ENCODE peak calls at places on chromosome 3, in eight cellular contexts. One of them, this sample, is unnamed.

GRCh38 chr3:25594007-25594502 is 70.7 kb downstream of the TOP2B start:
- DNase-seq in GM23338: peak
- DNase-seq in AG04450: peak
- DNase-seq in mucosa of descending colon: no peak
- DNase-seq in astrocyte of the spinal cord: peak
- DNase-seq in cardiac muscle cell: peak
- DNase-seq in stomach: no peak
- DNase-seq in GM06990: no peak
- DNase-seq in this sample: peak

GRCh38 chr3:117080899-117081298 is 371.3 kb downstream of the TUSC7 start:
- DNase-seq in GM23338: peak
- DNase-seq in AG04450: no peak
- DNase-seq in mucosa of descending colon: no peak
- DNase-seq in astrocyte of the spinal cord: no peak
- DNase-seq in cardiac muscle cell: no peak
- DNase-seq in stomach: no peak
- DNase-seq in GM06990: no peak
- DNase-seq in this sample: no peak

GRCh38 chr3:108300103-108300849 is 3.9 kb downstream of the HHLA2 start:
- DNase-seq in GM23338: no peak
- DNase-seq in AG04450: no peak
- DNase-seq in mucosa of descending colon: no peak
- DNase-seq in astrocyte of the spinal cord: no peak
- DNase-seq in cardiac muscle cell: no peak
- DNase-seq in stomach: no peak
- DNase-seq in GM06990: no peak
- DNase-seq in this sample: no peak

GRCh38 chr3:149815728-149816127 is 2.7 kb downstream of the RNF13 start:
- DNase-seq in GM23338: no peak
- DNase-seq in AG04450: no peak
- DNase-seq in mucosa of descending colon: no peak
- DNase-seq in astrocyte of the spinal cord: no peak
- DNase-seq in cardiac muscle cell: no peak
- DNase-seq in stomach: no peak
- DNase-seq in GM06990: no peak
- DNase-seq in this sample: no peak

GRCh38 chr3:109275702-109276293 is 40.5 kb downstream of the DPPA2 start:
- DNase-seq in GM23338: peak
- DNase-seq in AG04450: peak
- DNase-seq in mucosa of descending colon: no peak
- DNase-seq in astrocyte of the spinal cord: peak
- DNase-seq in cardiac muscle cell: peak
- DNase-seq in stomach: peak
- DNase-seq in GM06990: no peak
- DNase-seq in this sample: peak

GRCh38 chr3:42024578-42025387 is 62.9 kb upstream of the ULK4 start:
- DNase-seq in GM23338: peak
- DNase-seq in AG04450: no peak
- DNase-seq in mucosa of descending colon: no peak
- DNase-seq in astrocyte of the spinal cord: peak
- DNase-seq in cardiac muscle cell: no peak
- DNase-seq in stomach: no peak
- DNase-seq in GM06990: no peak
- DNase-seq in this sample: peak

GRCh38 chr3:192317564-192317963 is 409.8 kb downstream of the FGF12 start:
- DNase-seq in GM23338: no peak
- DNase-seq in AG04450: no peak
- DNase-seq in mucosa of descending colon: no peak
- DNase-seq in astrocyte of the spinal cord: no peak
- DNase-seq in cardiac muscle cell: no peak
- DNase-seq in stomach: no peak
- DNase-seq in GM06990: no peak
- DNase-seq in this sample: no peak

GRCh38 chr3:151146731-151147091 is 56.3 kb downstream of the GPR171 start:
- DNase-seq in GM23338: no peak
- DNase-seq in AG04450: no peak
- DNase-seq in mucosa of descending colon: no peak
- DNase-seq in astrocyte of the spinal cord: no peak
- DNase-seq in cardiac muscle cell: no peak
- DNase-seq in stomach: no peak
- DNase-seq in GM06990: no peak
- DNase-seq in this sample: no peak

GRCh38 chr3:194945508-194945907 is 259.8 kb downstream of the FAM43A start:
- DNase-seq in GM23338: no peak
- DNase-seq in AG04450: no peak
- DNase-seq in mucosa of descending colon: no peak
- DNase-seq in astrocyte of the spinal cord: no peak
- DNase-seq in cardiac muscle cell: no peak
- DNase-seq in stomach: no peak
- DNase-seq in GM06990: no peak
- DNase-seq in this sample: no peak

GRCh38 chr3:57152150-57152549 is 13.0 kb downstream of the IL17RD start:
- DNase-seq in GM23338: no peak
- DNase-seq in AG04450: no peak
- DNase-seq in mucosa of descending colon: no peak
- DNase-seq in astrocyte of the spinal cord: peak
- DNase-seq in cardiac muscle cell: no peak
- DNase-seq in stomach: no peak
- DNase-seq in GM06990: no peak
- DNase-seq in this sample: no peak

GRCh38 chr3:111236833-111237713 is 165.5 kb downstream of the NECTIN3 start:
- DNase-seq in GM23338: no peak
- DNase-seq in AG04450: no peak
- DNase-seq in mucosa of descending colon: no peak
- DNase-seq in astrocyte of the spinal cord: peak
- DNase-seq in cardiac muscle cell: no peak
- DNase-seq in stomach: no peak
- DNase-seq in GM06990: no peak
- DNase-seq in this sample: peak

GRCh38 chr3:188789201-188789600 is 382.6 kb upstream of the TPRG1 start:
- DNase-seq in GM23338: no peak
- DNase-seq in AG04450: no peak
- DNase-seq in mucosa of descending colon: no peak
- DNase-seq in astrocyte of the spinal cord: no peak
- DNase-seq in cardiac muscle cell: no peak
- DNase-seq in stomach: no peak
- DNase-seq in GM06990: no peak
- DNase-seq in this sample: peak

GRCh38 chr3:142053835-142054234 is 95.5 kb downstream of the TFDP2 start:
- DNase-seq in GM23338: no peak
- DNase-seq in AG04450: no peak
- DNase-seq in mucosa of descending colon: no peak
- DNase-seq in astrocyte of the spinal cord: no peak
- DNase-seq in cardiac muscle cell: no peak
- DNase-seq in stomach: no peak
- DNase-seq in GM06990: no peak
- DNase-seq in this sample: no peak

GRCh38 chr3:188926141-188926540 is 245.6 kb upstream of the TPRG1 start:
- DNase-seq in GM23338: no peak
- DNase-seq in AG04450: no peak
- DNase-seq in mucosa of descending colon: no peak
- DNase-seq in astrocyte of the spinal cord: peak
- DNase-seq in cardiac muscle cell: no peak
- DNase-seq in stomach: no peak
- DNase-seq in GM06990: no peak
- DNase-seq in this sample: no peak

GRCh38 chr3:192573240-192573639 is 154.1 kb downstream of the FGF12 start:
- DNase-seq in GM23338: no peak
- DNase-seq in AG04450: no peak
- DNase-seq in mucosa of descending colon: no peak
- DNase-seq in astrocyte of the spinal cord: no peak
- DNase-seq in cardiac muscle cell: no peak
- DNase-seq in stomach: no peak
- DNase-seq in GM06990: no peak
- DNase-seq in this sample: no peak

GRCh38 chr3:123336001-123336400 is 112.9 kb downstream of the ADCY5 start:
- DNase-seq in GM23338: no peak
- DNase-seq in AG04450: no peak
- DNase-seq in mucosa of descending colon: peak
- DNase-seq in astrocyte of the spinal cord: no peak
- DNase-seq in cardiac muscle cell: no peak
- DNase-seq in stomach: no peak
- DNase-seq in GM06990: no peak
- DNase-seq in this sample: no peak

GRCh38 chr3:101803939-101804338 is 24.9 kb downstream of the NXPE3 start:
- DNase-seq in GM23338: no peak
- DNase-seq in AG04450: no peak
- DNase-seq in mucosa of descending colon: no peak
- DNase-seq in astrocyte of the spinal cord: no peak
- DNase-seq in cardiac muscle cell: no peak
- DNase-seq in stomach: no peak
- DNase-seq in GM06990: no peak
- DNase-seq in this sample: no peak

GRCh38 chr3:195893516-195893915 is 14.8 kb downstream of the TNK2 start:
- DNase-seq in GM23338: no peak
- DNase-seq in AG04450: no peak
- DNase-seq in mucosa of descending colon: peak
- DNase-seq in astrocyte of the spinal cord: no peak
- DNase-seq in cardiac muscle cell: no peak
- DNase-seq in stomach: no peak
- DNase-seq in GM06990: no peak
- DNase-seq in this sample: no peak

GRCh38 chr3:120506828-120507774 is 56.3 kb upstream of the FSTL1 start:
- DNase-seq in GM23338: peak
- DNase-seq in AG04450: no peak
- DNase-seq in mucosa of descending colon: peak
- DNase-seq in astrocyte of the spinal cord: peak
- DNase-seq in cardiac muscle cell: peak
- DNase-seq in stomach: no peak
- DNase-seq in GM06990: no peak
- DNase-seq in this sample: peak

GRCh38 chr3:31882431-31882830 is 98.6 kb downstream of the OSBPL10 start:
- DNase-seq in GM23338: no peak
- DNase-seq in AG04450: no peak
- DNase-seq in mucosa of descending colon: no peak
- DNase-seq in astrocyte of the spinal cord: no peak
- DNase-seq in cardiac muscle cell: no peak
- DNase-seq in stomach: no peak
- DNase-seq in GM06990: no peak
- DNase-seq in this sample: no peak

GRCh38 chr3:138547342-138547975 is 46.6 kb downstream of the CEP70 start:
- DNase-seq in GM23338: no peak
- DNase-seq in AG04450: no peak
- DNase-seq in mucosa of descending colon: no peak
- DNase-seq in astrocyte of the spinal cord: no peak
- DNase-seq in cardiac muscle cell: no peak
- DNase-seq in stomach: no peak
- DNase-seq in GM06990: no peak
- DNase-seq in this sample: no peak

DNA sequence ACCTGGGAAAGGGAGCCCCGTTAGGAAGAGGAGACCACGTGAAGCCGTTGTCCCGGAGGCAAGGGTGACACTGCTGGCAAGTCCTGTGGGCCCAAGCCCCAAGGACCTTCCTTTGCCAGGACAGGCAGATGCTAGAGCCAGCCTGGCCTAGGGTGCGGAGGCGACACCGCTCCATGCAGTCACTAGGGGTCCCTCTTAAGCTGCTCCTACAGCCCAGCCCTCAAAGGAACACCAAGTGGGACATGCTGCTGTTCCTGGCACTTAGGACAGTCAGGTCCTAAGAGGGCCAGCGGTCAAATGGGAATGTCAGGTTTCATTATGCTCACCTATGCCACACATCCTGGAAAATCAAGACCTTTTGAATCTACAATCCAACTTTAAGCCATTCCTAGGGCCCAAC is 59.7 kb downstream of the RPN1 start:
- DNase-seq in GM23338: peak
- DNase-seq in AG04450: no peak
- DNase-seq in mucosa of descending colon: no peak
- DNase-seq in astrocyte of the spinal cord: no peak
- DNase-seq in cardiac muscle cell: no peak
- DNase-seq in stomach: no peak
- DNase-seq in GM06990: no peak
- DNase-seq in this sample: no peak
- TF ChIP-seq CTCF in GM23338: peak
- TF ChIP-seq CTCF in AG04450: no peak
- TF ChIP-seq CTCF in mucosa of descending colon: no peak
- TF ChIP-seq CTCF in astrocyte of the spinal cord: peak
- TF ChIP-seq CTCF in cardiac muscle cell: peak
- TF ChIP-seq CTCF in stomach: no peak
- TF ChIP-seq CTCF in GM06990: peak
- TF ChIP-seq CTCF in this sample: no peak

DNA sequence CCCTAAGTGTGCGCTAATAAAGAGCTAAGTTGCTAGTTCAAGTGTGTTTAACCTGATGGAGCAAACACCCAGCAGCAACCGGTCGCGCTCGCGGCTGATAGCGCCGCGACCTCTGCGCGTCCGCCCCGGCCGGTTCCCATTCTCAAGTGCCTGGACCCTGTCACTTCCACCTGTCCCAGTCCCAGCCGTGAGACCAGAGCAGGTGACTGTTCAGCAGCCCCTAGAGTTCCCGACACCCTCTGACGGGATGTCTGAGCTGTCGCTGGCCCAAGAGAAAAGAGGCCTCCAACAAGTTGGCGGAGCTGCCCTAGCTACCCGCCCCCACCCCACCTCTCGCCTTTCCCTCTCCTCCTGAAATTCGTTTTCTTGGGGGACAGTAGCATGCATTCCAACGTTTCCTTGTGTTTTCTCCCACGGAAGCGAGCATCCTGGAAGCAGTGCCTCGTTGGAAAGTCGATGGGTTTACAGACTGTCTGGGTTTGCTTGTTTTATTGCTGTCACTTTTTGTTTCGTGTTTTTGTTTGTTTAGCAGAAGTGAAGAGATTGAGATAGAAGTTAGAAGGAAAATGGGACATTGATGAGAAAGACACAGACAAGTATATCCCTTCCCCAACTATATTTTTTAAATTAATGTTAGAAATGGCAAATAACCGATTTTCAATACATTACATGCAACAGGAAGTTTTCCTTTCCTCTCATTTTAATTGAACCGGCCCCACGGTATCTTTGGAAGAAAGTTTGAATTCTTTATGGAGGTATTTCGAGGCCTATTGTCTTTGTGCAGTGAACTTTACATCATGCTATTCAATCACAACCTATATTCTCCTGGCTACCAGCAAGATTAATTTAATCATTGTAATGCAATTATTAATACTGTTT is 3.2 kb upstream of the MECOM start:
- DNase-seq in GM23338: peak
- DNase-seq in AG04450: no peak
- DNase-seq in mucosa of descending colon: peak
- DNase-seq in astrocyte of the spinal cord: peak
- DNase-seq in cardiac muscle cell: no peak
- DNase-seq in stomach: peak
- DNase-seq in GM06990: no peak
- DNase-seq in this sample: no peak
- H3K4me3 ChIP-seq in GM23338: peak
- H3K4me3 ChIP-seq in AG04450: no peak
- H3K4me3 ChIP-seq in mucosa of descending colon: no peak
- H3K4me3 ChIP-seq in astrocyte of the spinal cord: no peak
- H3K4me3 ChIP-seq in cardiac muscle cell: peak
- H3K4me3 ChIP-seq in stomach: peak
- H3K4me3 ChIP-seq in GM06990: no peak
- H3K4me3 ChIP-seq in this sample: no peak

GRCh38 chr3:58214484-58215316 is 3.9 kb upstream of the DNASE1L3 start:
- DNase-seq in GM23338: peak
- DNase-seq in AG04450: no peak
- DNase-seq in mucosa of descending colon: peak
- DNase-seq in astrocyte of the spinal cord: no peak
- DNase-seq in cardiac muscle cell: no peak
- DNase-seq in stomach: no peak
- DNase-seq in GM06990: peak
- DNase-seq in this sample: peak
- TF ChIP-seq CTCF in GM23338: no peak
- TF ChIP-seq CTCF in AG04450: no peak
- TF ChIP-seq CTCF in mucosa of descending colon: no peak
- TF ChIP-seq CTCF in astrocyte of the spinal cord: no peak
- TF ChIP-seq CTCF in cardiac muscle cell: no peak
- TF ChIP-seq CTCF in stomach: no peak
- TF ChIP-seq CTCF in GM06990: peak
- TF ChIP-seq CTCF in this sample: no peak

GRCh38 chr3:88150771-88151170 is 1.0 kb downstream of the C3orf38 start:
- DNase-seq in GM23338: no peak
- DNase-seq in AG04450: no peak
- DNase-seq in mucosa of descending colon: no peak
- DNase-seq in astrocyte of the spinal cord: peak
- DNase-seq in cardiac muscle cell: no peak
- DNase-seq in stomach: no peak
- DNase-seq in GM06990: peak
- DNase-seq in this sample: no peak
- H3K4me3 ChIP-seq in GM23338: peak
- H3K4me3 ChIP-seq in AG04450: peak
- H3K4me3 ChIP-seq in mucosa of descending colon: peak
- H3K4me3 ChIP-seq in astrocyte of the spinal cord: peak
- H3K4me3 ChIP-seq in cardiac muscle cell: peak
- H3K4me3 ChIP-seq in stomach: peak
- H3K4me3 ChIP-seq in GM06990: peak
- H3K4me3 ChIP-seq in this sample: peak